ENCODE peak calls at places on chromosomes 13 and 19, in five cellular contexts. O, V, H, K and X are unnamed samples. For H3K27me3 and H3K4me1, the result is how much of the 10 kb centered on the place peaks cover.

GRCh38 chr13:24180743-24181384 is 20.3 kb downstream of the SPATA13 start:
- DNase-seq in O (peak), V (no peak), H (no peak), K (no peak), X (no peak)

GRCh38 chr19:37966211-37967072 is 59.4 kb downstream of the SIPA1L3 start:
- DNase-seq in O (no peak), V (no peak), H (no peak), K (no peak), X (no peak)

GRCh38 chr19:17370026-17370587 is 7.0 kb downstream of the PLVAP start:
- DNase-seq in O (peak), V (no peak), H (no peak), K (no peak), X (no peak)

GRCh38 chr13:43232866-43233265 is 209.5 kb downstream of the DNAJC15 start:
- DNase-seq in O (peak), V (no peak), H (no peak), K (no peak), X (no peak)

GRCh38 chr13:92494915-92495314 is 731.7 kb upstream of the GPC6 start:
- DNase-seq in O (no peak), V (no peak), H (no peak), K (no peak), X (no peak)

GRCh38 chr13:44899967-44900366 is 89.3 kb downstream of the NUFIP1 start:
- DNase-seq in O (no peak), V (no peak), H (no peak), K (no peak), X (no peak)

GRCh38 chr13:109156181-109156935 is 526.9 kb downstream of the MYO16 start:
- DNase-seq in O (peak), V (no peak), H (peak), K (no peak), X (no peak)

GRCh38 chr13:43686557-43686956 is 100.2 kb downstream of the ENOX1 start:
- DNase-seq in O (peak), V (no peak), H (peak), K (no peak), X (no peak)

GRCh38 chr13:114161644-114162532 is 17.2 kb upstream of the CFAP97D2 start:
- DNase-seq in O (peak), V (no peak), H (peak), K (no peak), X (no peak)

GRCh38 chr19:11446271-11446651 is 10.8 kb downstream of the PRKCSH start:
- DNase-seq in O (no peak), V (no peak), H (no peak), K (no peak), X (no peak)

GRCh38 chr19:11448923-11449554 is 13.6 kb downstream of the PRKCSH start:
- DNase-seq in O (no peak), V (no peak), H (no peak), K (no peak), X (no peak)

GRCh38 chr19:11448410-11448809 is 13.0 kb downstream of the PRKCSH start:
- DNase-seq in O (no peak), V (no peak), H (no peak), K (no peak), X (no peak)

GRCh38 chr19:11446652-11447301 is 11.3 kb downstream of the PRKCSH start:
- DNase-seq in O (peak), V (no peak), H (peak), K (no peak), X (peak)

GRCh38 chr19:11447347-11448262 is 12.2 kb downstream of the PRKCSH start:
- DNase-seq in O (no peak), V (no peak), H (no peak), K (no peak), X (no peak)
- H3K27ac ChIP-seq in O (no peak), V (no peak), H (no peak), K (no peak), X (no peak)

DNA sequence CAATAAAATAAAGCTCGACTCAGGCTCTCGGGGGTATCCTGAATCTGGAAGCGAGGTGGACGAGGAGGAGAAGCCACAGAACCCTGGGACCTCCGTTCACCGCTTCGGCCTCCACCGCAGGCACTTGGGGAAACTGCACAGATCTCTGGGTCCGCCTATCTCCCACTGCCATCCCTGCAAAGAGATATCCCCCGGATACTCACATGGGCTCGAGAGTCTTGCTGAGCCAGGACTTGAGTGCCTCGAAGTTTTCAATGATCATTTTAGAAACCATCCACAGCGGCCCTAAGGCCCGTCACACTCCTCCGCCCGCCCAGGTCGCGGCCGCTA is 589 bp downstream of the RBM26 start:
- DNase-seq in O (no peak), V (peak), H (no peak), K (no peak), X (no peak)
- H3K27me3 ChIP-seq in O (under half), V (under half), H (under half), K (under half), X (under half)

GRCh38 chr13:112723771-112724170 is 33.9 kb downstream of the ATP11A start:
- DNase-seq in O (no peak), V (no peak), H (no peak), K (no peak), X (no peak)
- H3K4me1 ChIP-seq in O (under half), V (under half), H (half or more), K (under half), X (under half)

DNA sequence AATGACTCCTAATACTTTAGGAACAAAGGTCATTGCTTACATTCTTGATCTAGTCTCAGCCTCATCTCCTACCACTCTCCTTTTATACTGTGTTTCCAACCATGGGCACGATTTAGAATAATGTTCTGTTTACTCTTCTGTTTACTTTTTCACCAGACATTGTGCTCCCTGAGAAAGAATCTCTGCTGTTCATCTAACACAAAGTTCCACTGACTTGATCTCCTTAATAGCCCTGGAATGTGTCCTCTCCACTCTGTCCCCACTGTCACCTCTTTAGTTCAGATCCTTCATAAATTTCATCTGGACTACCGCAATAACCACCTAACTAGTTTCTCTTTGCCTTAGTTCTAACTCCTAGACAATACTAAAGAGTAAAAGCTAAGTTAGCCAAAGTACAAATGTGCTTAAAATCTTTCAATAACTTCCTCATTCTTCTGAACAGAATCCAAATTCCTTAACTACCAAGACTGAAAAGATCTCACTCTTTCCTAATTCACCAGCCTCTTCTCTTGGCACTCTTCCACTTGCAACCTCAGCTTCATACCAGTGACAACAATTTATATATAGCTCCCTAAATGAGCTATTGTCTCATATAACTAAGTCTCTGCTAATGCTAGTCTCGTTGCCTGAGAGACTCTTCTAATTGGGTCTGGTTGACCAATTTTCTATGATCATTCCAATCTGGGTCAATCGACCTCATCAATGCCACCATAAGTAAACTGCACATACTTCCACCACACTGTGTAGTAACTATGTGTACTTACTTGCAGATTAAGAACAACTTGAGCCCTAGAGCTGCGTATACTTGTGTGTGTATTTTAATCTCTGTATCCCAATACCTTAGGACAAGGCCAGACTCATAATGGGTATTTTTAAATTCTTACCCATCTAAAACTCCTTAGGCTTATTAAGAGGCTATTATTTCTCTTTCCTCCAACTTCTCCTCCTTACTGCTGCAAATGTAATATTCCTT is 179.9 kb downstream of the VWA8 start:
- DNase-seq in O (peak), V (no peak), H (no peak), K (no peak), X (no peak)
- H3K27ac ChIP-seq in O (no peak), V (no peak), H (peak), K (no peak), X (no peak)

DNA sequence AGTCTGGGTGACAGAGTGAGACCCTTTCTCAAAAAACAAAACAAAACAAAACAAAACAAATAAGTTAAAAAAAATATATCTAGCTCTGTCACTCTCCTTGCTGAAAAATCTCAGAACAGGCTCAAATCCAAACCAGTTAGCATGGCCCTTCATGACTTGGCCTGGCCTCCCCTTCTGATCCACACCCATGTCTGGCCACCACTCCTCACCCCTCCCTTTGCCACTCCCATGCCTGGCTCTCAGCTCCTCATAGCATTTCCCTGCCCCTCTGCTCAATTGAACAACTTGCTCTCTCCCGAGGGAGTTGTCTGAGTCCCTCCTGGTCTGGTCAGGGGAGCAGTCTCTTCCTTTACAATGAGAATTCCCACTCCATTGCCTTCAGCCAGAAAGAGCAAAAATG is 4.0 kb upstream of the GSX1 start:
- DNase-seq in O (no peak), V (no peak), H (no peak), K (no peak), X (no peak)
- H3K27me3 ChIP-seq in O (under half), V (under half), H (half or more), K (under half), X (under half)

GRCh38 chr13:50914848-50915247 is 5.3 kb downstream of the RNASEH2B start:
- DNase-seq in O (no peak), V (no peak), H (no peak), K (no peak), X (no peak)

GRCh38 chr13:50915562-50915961 is 6.0 kb downstream of the RNASEH2B start:
- DNase-seq in O (no peak), V (no peak), H (no peak), K (no peak), X (no peak)

GRCh38 chr13:50916701-50917184 is 7.2 kb downstream of the RNASEH2B start:
- DNase-seq in O (no peak), V (no peak), H (peak), K (no peak), X (no peak)

GRCh38 chr13:50919291-50919690 is 9.7 kb downstream of the RNASEH2B start:
- DNase-seq in O (no peak), V (no peak), H (no peak), K (no peak), X (no peak)

GRCh38 chr13:50917572-50917971 is 8.0 kb downstream of the RNASEH2B start:
- DNase-seq in O (no peak), V (no peak), H (no peak), K (no peak), X (no peak)
- H3K4me1 ChIP-seq in O (under half), V (under half), H (half or more), K (under half), X (under half)

DNA sequence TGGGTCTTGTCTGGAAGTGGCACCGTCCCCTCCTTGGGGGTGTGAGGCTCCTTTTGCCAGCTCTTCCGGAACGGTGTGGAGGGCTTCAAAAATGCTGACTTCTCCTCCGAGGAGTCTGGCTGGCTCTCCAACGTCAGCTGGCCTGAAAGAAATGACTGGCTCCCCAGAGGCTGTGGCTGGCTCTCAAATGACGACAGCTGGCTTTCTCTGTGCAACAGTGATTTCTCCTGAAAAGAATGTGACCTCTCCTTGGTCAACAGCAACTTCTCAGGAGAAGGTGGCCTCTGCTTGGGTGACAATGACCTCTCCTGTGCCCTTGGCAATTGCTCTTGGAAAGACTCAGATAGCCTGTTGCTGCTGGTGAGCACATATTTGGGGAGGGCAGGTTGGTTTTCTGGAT is 29.2 kb downstream of the ONECUT3 start:
- DNase-seq in O (no peak), V (no peak), H (no peak), K (no peak), X (no peak)
- H3K27ac ChIP-seq in O (no peak), V (no peak), H (no peak), K (no peak), X (no peak)

GRCh38 chr19:15631817-15632216 is 8.9 kb upstream of the CYP4F3 start:
- DNase-seq in O (no peak), V (no peak), H (no peak), K (no peak), X (no peak)

GRCh38 chr19:15634105-15634504 is 6.6 kb upstream of the CYP4F3 start:
- DNase-seq in O (no peak), V (no peak), H (no peak), K (no peak), X (no peak)

GRCh38 chr19:15635016-15635805 is 5.5 kb upstream of the CYP4F3 start:
- DNase-seq in O (no peak), V (no peak), H (no peak), K (no peak), X (no peak)

GRCh38 chr19:15636026-15636425 is 4.7 kb upstream of the CYP4F3 start:
- DNase-seq in O (no peak), V (no peak), H (no peak), K (no peak), X (no peak)

DNA sequence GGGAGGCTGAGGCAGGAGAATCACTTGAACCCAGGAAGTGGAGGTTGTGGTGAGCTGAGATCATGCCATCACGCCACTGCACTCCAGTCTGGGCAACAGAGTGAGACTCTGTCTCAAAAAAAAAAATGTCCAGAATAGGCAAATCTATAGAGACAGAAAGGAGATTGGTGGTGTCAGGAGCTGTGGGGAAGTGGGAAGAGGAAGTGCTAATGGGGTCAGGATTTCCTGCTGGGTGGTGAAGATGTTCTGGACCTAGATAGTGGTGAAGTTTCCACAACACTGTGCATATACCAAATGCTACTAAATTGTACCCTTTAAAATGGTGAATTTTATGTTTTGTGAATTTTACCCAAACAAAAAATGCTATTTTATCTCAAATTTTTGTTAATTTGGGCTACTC is 7.6 kb upstream of the CYP4F3 start:
- DNase-seq in O (no peak), V (no peak), H (no peak), K (no peak), X (no peak)
- H3K27me3 ChIP-seq in O (under half), V (under half), H (half or more), K (under half), X (under half)

GRCh38 chr13:67223742-67224141 is 6.4 kb downstream of the PCDH9 start:
- DNase-seq in O (peak), V (no peak), H (no peak), K (no peak), X (no peak)
- H3K4me1 ChIP-seq in O (under half), V (under half), H (half or more), K (under half), X (under half)